ENCODE peak calls at places on chromosome 19, in four cellular contexts. F, M, I and L are unnamed samples.

GRCh38 chr19:18436651-18437478 is 1.1 kb downstream of the ISYNA1 start:
- DNase-seq in F (peak; percentile 71), M (peak; percentile 96), I (peak; percentile 71), L (peak; percentile 75)

GRCh38 chr19:5281588-5281987 is 59.0 kb downstream of the PTPRS start:
- DNase-seq in F (peak; percentile 36), M (no peak), I (no peak), L (peak; percentile 27)

GRCh38 chr19:14437578-14438140 is 4.6 kb downstream of the PKN1 start:
- DNase-seq in F (no peak), M (no peak), I (no peak), L (no peak)

GRCh38 chr19:54416695-54417491 is 1.6 kb downstream of the TTYH1 start:
- DNase-seq in F (no peak), M (peak; percentile 46), I (no peak), L (no peak)

GRCh38 chr19:20051841-20052768 is 12.8 kb upstream of the ZNF682 start:
- DNase-seq in F (peak; percentile 97), M (peak; percentile 99), I (peak; percentile 99), L (peak; percentile 97)

GRCh38 chr19:48123907-48124675 is 13.5 kb upstream of the PLA2G4C start:
- DNase-seq in F (peak; percentile 40), M (no peak), I (no peak), L (no peak)

GRCh38 chr19:11115895-11116446 is 26.7 kb downstream of the LDLR start:
- DNase-seq in F (no peak), M (no peak), I (no peak), L (no peak)

GRCh38 chr19:15332311-15332996 is at the start of gene BRD4:
- DNase-seq in F (peak; percentile 50), M (peak; percentile 81), I (peak; percentile 51), L (peak; percentile 78)

GRCh38 chr19:947707-948533 is 22.1 kb downstream of the ARID3A start:
- DNase-seq in F (no peak), M (no peak), I (no peak), L (peak; percentile 59)
- TF ChIP-seq POLR2AphosphoS5 in F (no peak), M (no peak), I (no peak), L (no peak)

GRCh38 chr19:8363803-8364771 is at the start of gene ANGPTL4:
- DNase-seq in F (peak; percentile 58), M (peak; percentile 84), I (peak; percentile 75), L (peak; percentile 82)
- TF ChIP-seq CTCF in F (peak; percentile 8), M (no peak), I (peak; percentile 46), L (peak; percentile 22)

DNA sequence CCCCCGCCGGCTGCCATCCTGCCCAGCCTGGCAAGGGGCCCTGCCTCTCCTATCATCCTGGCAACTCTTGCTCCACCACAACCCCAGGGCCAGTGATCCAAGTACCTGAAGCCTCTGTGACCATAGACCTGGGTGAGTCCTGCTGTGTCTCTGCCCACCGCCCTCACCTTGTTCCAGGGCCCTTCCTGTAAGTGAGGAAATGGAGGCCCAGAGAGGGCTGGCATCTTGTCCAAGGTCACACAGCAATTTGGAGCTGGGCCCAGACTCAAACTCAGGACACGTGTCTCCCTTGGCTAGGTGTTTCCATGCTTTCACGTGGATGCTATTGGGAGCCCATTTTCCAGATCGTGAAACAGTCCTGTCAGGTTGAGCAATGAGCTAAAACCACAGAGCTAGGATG is 3.7 kb downstream of the CREB3L3 start:
- DNase-seq in F (no peak), M (no peak), I (no peak), L (no peak)
- H3K27ac ChIP-seq in F (no peak overlapping the region), M (no peak overlapping the region), I (no peak overlapping the region), L (no peak overlapping the region)

GRCh38 chr19:3491396-3492119 is 8.3 kb upstream of the SMIM44 start:
- DNase-seq in F (no peak), M (no peak), I (no peak), L (no peak)
- TF ChIP-seq POLR2AphosphoS5 in F (no peak), M (no peak), I (no peak), L (no peak)

GRCh38 chr19:41851456-41851855 is 6.6 kb downstream of the DMRTC2 start:
- DNase-seq in F (no peak), M (peak; percentile 45), I (no peak), L (no peak)
- TF ChIP-seq CTCF in F (no peak), M (no peak), I (no peak), L (no peak)

GRCh38 chr19:35921012-35921411 is 12.9 kb upstream of the TYROBP start:
- DNase-seq in F (no peak), M (no peak), I (no peak), L (no peak)
- H3K27ac ChIP-seq in F (no peak overlapping the region), M (no peak overlapping the region), I (no peak overlapping the region), L (no peak overlapping the region)

GRCh38 chr19:39974377-39975155 is 3.6 kb downstream of the PSMC4 start:
- DNase-seq in F (no peak), M (no peak), I (no peak), L (peak; percentile 21)
- TF ChIP-seq POLR2AphosphoS5 in F (no peak), M (no peak), I (no peak), L (no peak)

GRCh38 chr19:58407658-58408151 is 744 bp upstream of the ZNF584 start:
- DNase-seq in F (no peak), M (peak; percentile 29), I (no peak), L (no peak)

GRCh38 chr19:58409010-58409790 is 751 bp downstream of the ZNF584 start:
- DNase-seq in F (no peak), M (peak; percentile 37), I (no peak), L (no peak)

GRCh38 chr19:58408152-58409009 is at the start of gene ZNF584:
- DNase-seq in F (peak; percentile 89), M (peak; percentile 99), I (peak; percentile 94), L (peak; percentile 94)

GRCh38 chr19:58401825-58402433 is 6.5 kb downstream of the RNF225 start:
- DNase-seq in F (no peak), M (no peak), I (no peak), L (no peak)

GRCh38 chr19:58406818-58407657 is 1.4 kb upstream of the ZNF584 start:
- DNase-seq in F (no peak), M (peak; percentile 52), I (no peak), L (no peak)
- TF ChIP-seq CTCF in F (peak; percentile 28), M (peak; percentile 44), I (peak; percentile 30), L (no peak)